ENCODE peak calls at places on chromosomes 3 and 15, in seven cellular contexts. X, L, E, P, H, I and U are unnamed samples.

GRCh38 chr15:82548700-82549099 is 8.4 kb upstream of the RPS17 start:
- DNase-seq in X (no peak), L (no peak), E (no peak), P (peak; percentile 21), H (no peak), I (peak; percentile 12), U (no peak)

GRCh38 chr3:179016979-179017670 is 54.5 kb downstream of the ZMAT3 start:
- DNase-seq in X (no peak), L (no peak), E (no peak), P (no peak), H (no peak), I (no peak), U (no peak)

GRCh38 chr15:92711457-92711831 is 55.9 kb upstream of the FAM174B start:
- DNase-seq in X (no peak), L (no peak), E (no peak), P (no peak), H (no peak), I (no peak), U (no peak)

GRCh38 chr3:38297947-38298711 is 16.0 kb downstream of the SLC22A14 start:
- DNase-seq in X (no peak), L (no peak), E (peak; percentile 49), P (peak; percentile 57), H (peak; percentile 28), I (peak; percentile 29), U (peak; percentile 18)

GRCh38 chr3:42829083-42829627 is 19.9 kb downstream of the ACKR2 start:
- DNase-seq in X (no peak), L (peak; percentile 48), E (no peak), P (no peak), H (peak; percentile 29), I (no peak), U (no peak)

GRCh38 chr15:79970921-79971434 is at the start of gene BCL2A1:
- DNase-seq in X (peak; percentile 87), L (no peak), E (peak; percentile 88), P (peak; percentile 87), H (peak; percentile 87), I (peak; percentile 96), U (peak; percentile 58)

GRCh38 chr3:37691213-37691830 is 170.4 kb upstream of the CTDSPL start:
- DNase-seq in X (no peak), L (no peak), E (no peak), P (no peak), H (no peak), I (no peak), U (no peak)

GRCh38 chr3:36403661-36404060 is 23.4 kb downstream of the STAC start:
- DNase-seq in X (no peak), L (no peak), E (peak; percentile 6), P (no peak), H (no peak), I (no peak), U (no peak)

GRCh38 chr15:35695002-35695401 is 149.0 kb upstream of the DPH6 start:
- DNase-seq in X (no peak), L (no peak), E (no peak), P (no peak), H (no peak), I (no peak), U (no peak)

GRCh38 chr3:12135029-12135634 is 23.6 kb downstream of the TIMP4 start:
- DNase-seq in X (peak; percentile 74), L (peak; percentile 87), E (peak; percentile 71), P (peak; percentile 84), H (peak; percentile 66), I (peak; percentile 64), U (peak; percentile 61)

GRCh38 chr3:60096403-60096802 is 1046.6 kb upstream of the CFAP20DC start:
- DNase-seq in X (no peak), L (no peak), E (no peak), P (no peak), H (no peak), I (no peak), U (no peak)

GRCh38 chr3:31312400-31312799 is 220.3 kb upstream of the STT3B start:
- DNase-seq in X (peak; percentile 31), L (no peak), E (peak; percentile 29), P (peak; percentile 68), H (no peak), I (no peak), U (no peak)

GRCh38 chr3:179837374-179837773 is 184.5 kb downstream of the USP13 start:
- DNase-seq in X (no peak), L (no peak), E (peak; percentile 20), P (peak; percentile 56), H (no peak), I (peak; percentile 24), U (peak; percentile 2)

GRCh38 chr3:72722930-72723726 is 125.1 kb downstream of the SHQ1 start:
- DNase-seq in X (no peak), L (peak; percentile 63), E (peak; percentile 61), P (peak; percentile 77), H (peak; percentile 26), I (peak; percentile 73), U (peak; percentile 65)

GRCh38 chr15:74978503-74978902 is 16.9 kb upstream of the SCAMP5 start:
- DNase-seq in X (no peak), L (peak; percentile 14), E (no peak), P (peak; percentile 47), H (no peak), I (peak; percentile 22), U (no peak)

GRCh38 chr15:74978077-74978476 is 17.3 kb upstream of the SCAMP5 start:
- DNase-seq in X (no peak), L (no peak), E (no peak), P (no peak), H (no peak), I (no peak), U (no peak)

GRCh38 chr15:74977599-74977998 is 17.8 kb upstream of the SCAMP5 start:
- DNase-seq in X (no peak), L (no peak), E (no peak), P (peak; percentile 18), H (no peak), I (no peak), U (no peak)

DNA sequence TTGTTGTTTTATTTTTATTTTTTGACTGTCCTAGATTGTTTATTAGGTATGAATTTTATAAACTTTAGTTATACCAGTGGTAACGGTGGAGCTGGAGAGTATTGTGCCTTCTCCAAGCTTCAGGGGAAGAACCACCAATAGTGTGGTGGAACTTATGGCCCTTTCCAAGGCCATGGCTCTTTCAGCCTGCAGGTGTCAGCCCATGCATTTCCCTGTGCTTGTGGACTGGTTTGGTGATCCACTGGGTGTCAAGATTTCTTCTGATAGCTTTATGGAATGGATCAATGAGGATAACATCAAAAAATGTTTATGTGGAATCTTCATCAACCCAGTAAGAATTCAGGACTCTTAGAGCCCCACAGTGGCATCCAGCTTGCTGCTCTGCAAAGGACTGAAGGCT is 19.2 kb upstream of the SCAMP5 start:
- DNase-seq in X (no peak), L (peak; percentile 2), E (no peak), P (no peak), H (no peak), I (no peak), U (no peak)
- TF ChIP-seq CTCF in X (no peak), L (no peak), E (no peak), P (peak; percentile 25), H (no peak), I (no peak), U (peak; percentile 4)

GRCh38 chr3:143014921-143015320 is 13.6 kb downstream of the U2SURP start:
- DNase-seq in X (no peak), L (no peak), E (no peak), P (no peak), H (no peak), I (no peak), U (no peak)

GRCh38 chr3:143011705-143012104 is 10.3 kb downstream of the U2SURP start:
- DNase-seq in X (no peak), L (no peak), E (no peak), P (no peak), H (no peak), I (no peak), U (no peak)

DNA sequence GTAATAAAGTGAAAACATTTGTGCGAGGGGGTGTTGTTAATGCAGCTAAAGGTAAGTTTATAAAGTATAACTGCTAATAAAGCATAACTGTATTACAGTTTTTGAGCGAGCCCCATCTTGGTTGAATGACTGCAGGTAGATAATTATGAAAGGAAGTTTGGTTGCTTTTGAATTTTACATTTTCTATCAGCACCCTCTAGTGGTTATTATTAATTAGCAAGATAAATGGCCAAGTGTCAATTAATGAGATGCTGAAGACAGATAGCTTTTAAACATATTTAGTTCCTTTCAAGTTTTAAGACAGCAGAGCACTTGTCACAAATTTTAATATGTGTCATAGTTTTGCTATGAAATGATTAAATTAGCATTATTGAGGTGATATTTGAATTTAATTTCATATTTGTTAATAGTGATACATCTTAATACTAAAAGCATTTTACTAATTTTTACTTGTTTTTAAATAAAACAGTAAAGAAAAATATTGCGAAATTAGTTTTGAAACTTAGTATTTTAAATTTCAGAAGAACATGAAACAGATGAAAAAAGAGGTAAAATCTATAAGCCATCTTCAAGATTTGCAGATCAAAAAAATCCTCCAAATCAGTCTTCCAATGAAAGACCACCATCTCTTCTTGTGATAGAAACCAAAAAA is 15.1 kb downstream of the U2SURP start:
- DNase-seq in X (no peak), L (no peak), E (no peak), P (no peak), H (no peak), I (no peak), U (no peak)
- H3K4me3 ChIP-seq in X (no peak overlapping the region), L (no peak overlapping the region), E (no peak overlapping the region), P (no peak overlapping the region), H (no peak overlapping the region), I (no peak overlapping the region), U (no peak overlapping the region)

GRCh38 chr3:68973635-68974034 is 39.8 kb downstream of the EOGT start:
- DNase-seq in X (no peak), L (no peak), E (no peak), P (peak; percentile 17), H (no peak), I (no peak), U (no peak)

GRCh38 chr3:68974711-68975110 is 38.8 kb downstream of the EOGT start:
- DNase-seq in X (no peak), L (no peak), E (no peak), P (no peak), H (no peak), I (no peak), U (no peak)

GRCh38 chr3:68977486-68978167 is 35.9 kb downstream of the EOGT start:
- DNase-seq in X (no peak), L (no peak), E (no peak), P (no peak), H (no peak), I (no peak), U (peak; percentile 71)

DNA sequence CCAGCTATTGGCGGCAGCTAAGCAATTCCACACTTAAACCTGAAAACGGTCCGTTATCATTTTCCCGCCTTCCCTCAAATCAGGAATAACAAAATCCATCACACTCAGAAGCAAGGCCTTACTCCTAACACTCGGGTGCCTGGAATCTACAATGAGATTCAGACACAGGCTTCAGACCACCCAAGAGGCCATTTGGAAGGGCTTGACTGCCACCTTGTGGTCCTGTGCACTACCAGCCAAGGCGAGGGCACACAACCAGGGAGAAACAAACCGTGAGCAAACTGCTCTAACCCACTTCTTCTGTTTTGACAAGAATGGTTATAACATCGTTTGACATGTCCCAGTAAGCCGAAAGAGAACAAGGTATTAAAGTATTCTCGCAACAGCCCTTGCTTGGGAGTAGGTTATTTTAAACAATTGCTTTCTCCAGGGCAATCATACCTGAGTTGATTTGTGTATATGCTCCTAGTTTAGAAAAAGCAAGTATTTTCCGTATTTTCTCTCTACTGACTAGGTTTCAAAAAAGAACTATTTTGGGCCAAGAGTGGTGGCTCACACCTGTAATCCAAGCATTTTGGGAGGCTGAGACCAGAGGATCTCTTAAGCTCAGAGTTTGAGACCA is 40.1 kb upstream of the TAFA4 start:
- DNase-seq in X (peak; percentile 46), L (peak; percentile 40), E (peak; percentile 54), P (peak; percentile 79), H (peak; percentile 60), I (peak; percentile 51), U (peak; percentile 57)
- TF ChIP-seq CTCF in X (peak; percentile 63), L (no peak), E (peak; percentile 75), P (peak; percentile 91), H (peak; percentile 64), I (peak; percentile 71), U (peak; percentile 85)

GRCh38 chr15:41961014-41961518 is 11.3 kb downstream of the EHD4 start:
- DNase-seq in X (no peak), L (no peak), E (no peak), P (peak; percentile 42), H (peak; percentile 54), I (no peak), U (peak; percentile 60)
- H3K4me3 ChIP-seq in X (no peak overlapping the region), L (no peak overlapping the region), E (no peak overlapping the region), P (no peak overlapping the region), H (peak overlapping the region; percentile 11), I (no peak overlapping the region), U (no peak overlapping the region)